ENCODE peak calls at places on chromosomes 11 and 22, in four cellular contexts. S, O, G and V are unnamed samples.

GRCh38 chr11:107359701-107360100 is 97.9 kb downstream of the CWF19L2 start:
- DNase-seq in S (no peak), O (no peak), G (no peak), V (no peak)

GRCh38 chr22:44131412-44131811 is 49.3 kb upstream of the PARVG start:
- DNase-seq in S (no peak), O (no peak), G (no peak), V (no peak)

GRCh38 chr22:30596199-30596598 is 4.5 kb upstream of the PES1 start:
- DNase-seq in S (no peak), O (no peak), G (no peak), V (no peak)

GRCh38 chr11:2443406-2443805 is 908 bp downstream of the TRPM5 start:
- DNase-seq in S (no peak), O (no peak), G (no peak), V (no peak)

GRCh38 chr22:47392054-47392347 is 629.6 kb downstream of the TBC1D22A start:
- DNase-seq in S (no peak), O (no peak), G (no peak), V (no peak)

GRCh38 chr11:115148101-115148500 is 356.1 kb downstream of the CADM1 start:
- DNase-seq in S (no peak), O (no peak), G (no peak), V (no peak)

GRCh38 chr22:48821346-48822186 is 1006.1 kb downstream of the BRD1 start:
- DNase-seq in S (no peak), O (no peak), G (no peak), V (no peak)

GRCh38 chr11:1573847-1574255 is 1.8 kb upstream of the DUSP8 start:
- DNase-seq in S (no peak), O (no peak), G (no peak), V (no peak)

GRCh38 chr22:33470456-33470855 is 412.3 kb upstream of the SYN3 start:
- DNase-seq in S (peak), O (no peak), G (no peak), V (peak)

GRCh38 chr22:20677684-20678242 is 96.2 kb upstream of the SERPIND1 start:
- DNase-seq in S (no peak), O (no peak), G (no peak), V (no peak)

GRCh38 chr22:46737105-46737975 is 712 bp downstream of the CERK start:
- DNase-seq in S (no peak), O (peak), G (peak), V (no peak)

GRCh38 chr11:66488957-66489356 is 8.7 kb downstream of the DPP3 start:
- DNase-seq in S (no peak), O (no peak), G (no peak), V (no peak)

GRCh38 chr22:27531782-27532530 is 269.6 kb downstream of the MN1 start:
- DNase-seq in S (no peak), O (no peak), G (no peak), V (no peak)

GRCh38 chr22:43148581-43148980 is 2.8 kb upstream of the TSPO start:
- DNase-seq in S (no peak), O (no peak), G (no peak), V (no peak)

GRCh38 chr11:132886335-132886734 is 646.0 kb downstream of the OPCML start:
- DNase-seq in S (no peak), O (no peak), G (no peak), V (no peak)

GRCh38 chr22:42399315-42400271 is 32.6 kb downstream of the NFAM1 start:
- DNase-seq in S (no peak), O (no peak), G (peak), V (no peak)

GRCh38 chr11:96366024-96366423 is 23.0 kb upstream of the MAML2 start:
- DNase-seq in S (no peak), O (no peak), G (peak), V (no peak)

GRCh38 chr11:16883179-16883578 is 131.0 kb downstream of the PLEKHA7 start:
- DNase-seq in S (no peak), O (no peak), G (peak), V (no peak)

GRCh38 chr11:129815596-129816461 is at the start of gene TMEM45B:
- DNase-seq in S (no peak), O (no peak), G (no peak), V (no peak)

GRCh38 chr11:44638032-44638431 is 72.6 kb downstream of the CD82 start:
- DNase-seq in S (no peak), O (no peak), G (no peak), V (no peak)

GRCh38 chr11:203056-203944 is 3.9 kb downstream of the BET1L start:
- DNase-seq in S (no peak), O (no peak), G (no peak), V (no peak)

GRCh38 chr11:586376-587316 is 10.4 kb downstream of the PHRF1 start:
- DNase-seq in S (no peak), O (no peak), G (no peak), V (no peak)

GRCh38 chr11:71385091-71385490 is 63.1 kb downstream of the DHCR7 start:
- DNase-seq in S (no peak), O (no peak), G (no peak), V (no peak)

GRCh38 chr22:49322861-49323622 is 504.6 kb downstream of the BRD1 start:
- DNase-seq in S (no peak), O (no peak), G (no peak), V (no peak)

GRCh38 chr11:2314136-2314524 is 12.3 kb downstream of the TSPAN32 start:
- DNase-seq in S (no peak), O (no peak), G (no peak), V (no peak)

GRCh38 chr11:64837887-64838351 is 6.5 kb downstream of the CDC42BPG start:
- DNase-seq in S (no peak), O (no peak), G (no peak), V (no peak)

GRCh38 chr11:20005747-20006146 is 154.5 kb downstream of the DBX1 start:
- DNase-seq in S (no peak), O (no peak), G (no peak), V (no peak)

GRCh38 chr22:42074846-42075245 is 798 bp downstream of the PHETA2 start:
- DNase-seq in S (no peak), O (no peak), G (no peak), V (no peak)

GRCh38 chr11:93623179-93623578 is 38.3 kb upstream of the CEP295 start:
- DNase-seq in S (peak), O (no peak), G (no peak), V (no peak)

GRCh38 chr11:34926101-34926830 is 9.8 kb downstream of the PDHX start:
- DNase-seq in S (no peak), O (no peak), G (peak), V (peak)

GRCh38 chr11:64084962-64085710 is 49.4 kb downstream of the FLRT1 start:
- DNase-seq in S (no peak), O (peak), G (no peak), V (peak)

GRCh38 chr22:41417622-41418390 is 28.8 kb downstream of the TOB2 start:
- DNase-seq in S (no peak), O (no peak), G (no peak), V (no peak)

GRCh38 chr11:94128171-94128745 is 383 bp upstream of the PANX1 start:
- DNase-seq in S (no peak), O (no peak), G (no peak), V (no peak)

GRCh38 chr11:35082322-35083180 is 56.4 kb upstream of the CD44 start:
- DNase-seq in S (peak), O (peak), G (peak), V (no peak)

GRCh38 chr22:33969052-33969451 is 48.8 kb upstream of the LARGE1 start:
- DNase-seq in S (no peak), O (no peak), G (no peak), V (no peak)

GRCh38 chr11:35418282-35418846 is 994 bp downstream of the SLC1A2 start:
- DNase-seq in S (no peak), O (no peak), G (no peak), V (no peak)

GRCh38 chr22:17917490-17917983 is 106.8 kb downstream of the MICAL3 start:
- DNase-seq in S (no peak), O (no peak), G (peak), V (no peak)

GRCh38 chr11:36376315-36376887 is 80.3 kb downstream of the PRR5L start:
- DNase-seq in S (no peak), O (no peak), G (no peak), V (no peak)

GRCh38 chr11:33692013-33692504 is 8.6 kb downstream of the C11orf91 start:
- DNase-seq in S (no peak), O (peak), G (no peak), V (peak)

GRCh38 chr11:11577246-11577855 is 44.5 kb downstream of the GALNT18 start:
- DNase-seq in S (no peak), O (no peak), G (no peak), V (no peak)
- TF ChIP-seq CTCF in S (no peak), O (no peak), G (no peak), V (no peak)

GRCh38 chr11:43579171-43579918 is 101.2 kb upstream of the HSD17B12 start:
- DNase-seq in S (no peak), O (peak), G (peak), V (no peak)
- TF ChIP-seq CHD4 in S (no peak), O (no peak), G (no peak), V (no peak)

GRCh38 chr22:22352376-22352999 is 107.9 kb downstream of the VPREB1 start:
- DNase-seq in S (no peak), O (no peak), G (no peak), V (no peak)

GRCh38 chr22:22358686-22359085 is 114.1 kb downstream of the VPREB1 start:
- DNase-seq in S (no peak), O (no peak), G (no peak), V (no peak)

GRCh38 chr22:22358136-22358535 is 113.5 kb downstream of the VPREB1 start:
- DNase-seq in S (no peak), O (no peak), G (no peak), V (no peak)

GRCh38 chr22:22357024-22357868 is 112.7 kb downstream of the VPREB1 start:
- DNase-seq in S (peak), O (peak), G (peak), V (peak)

DNA sequence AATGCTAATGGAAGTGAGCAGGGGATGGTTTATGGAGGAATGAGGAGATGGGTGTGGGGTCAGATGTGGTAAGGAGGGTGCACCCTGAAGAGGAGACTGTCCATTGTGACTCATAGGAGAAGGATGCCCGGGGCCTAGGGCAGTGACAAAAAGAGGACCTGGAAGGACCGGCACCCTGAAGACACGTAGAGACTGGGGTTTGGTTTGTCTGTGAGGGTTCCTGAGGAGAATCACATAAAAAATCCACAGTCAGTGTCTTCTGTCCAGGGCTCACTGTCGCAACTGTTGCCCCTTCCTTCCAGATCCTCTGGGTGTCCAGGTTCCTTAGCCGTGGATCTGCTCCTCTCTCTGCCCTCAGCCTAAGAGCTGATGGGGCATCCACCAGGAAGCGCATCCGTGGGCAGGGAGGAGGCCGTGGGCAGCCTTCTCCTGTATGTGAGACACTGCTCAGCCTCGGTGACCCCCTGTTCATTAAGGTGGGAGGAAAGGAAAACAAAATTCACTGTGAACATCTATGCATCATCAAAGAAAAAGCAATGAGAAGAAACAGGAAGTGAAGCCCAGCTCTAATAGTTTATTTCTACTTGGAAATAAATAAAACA is 110.7 kb downstream of the VPREB1 start:
- DNase-seq in S (no peak), O (no peak), G (no peak), V (no peak)
- TF ChIP-seq CTCF in S (no peak), O (no peak), G (no peak), V (no peak)

GRCh38 chr22:29116397-29117123 is 43.7 kb downstream of the KREMEN1 start:
- DNase-seq in S (no peak), O (no peak), G (no peak), V (no peak)
- TF ChIP-seq CHD4 in S (no peak), O (no peak), G (no peak), V (no peak)

GRCh38 chr11:103619480-103619879 is 417.0 kb upstream of the DDI1 start:
- DNase-seq in S (no peak), O (no peak), G (no peak), V (no peak)
- TF ChIP-seq CTCF in S (peak), O (peak), G (no peak), V (no peak)

GRCh38 chr11:46099973-46100335 is 21.3 kb downstream of the PHF21A start:
- DNase-seq in S (no peak), O (no peak), G (no peak), V (no peak)

GRCh38 chr11:46100670-46101069 is 20.6 kb downstream of the PHF21A start:
- DNase-seq in S (peak), O (no peak), G (no peak), V (no peak)

GRCh38 chr11:46105902-46106301 is 15.4 kb downstream of the PHF21A start:
- DNase-seq in S (no peak), O (no peak), G (no peak), V (no peak)

GRCh38 chr11:46105134-46105628 is 16.1 kb downstream of the PHF21A start:
- DNase-seq in S (no peak), O (no peak), G (peak), V (no peak)

GRCh38 chr11:46102843-46103242 is 18.4 kb downstream of the PHF21A start:
- DNase-seq in S (no peak), O (no peak), G (peak), V (no peak)
- TF ChIP-seq CHD4 in S (no peak), O (no peak), G (no peak), V (no peak)

GRCh38 chr11:80365980-80366379 is 925.1 kb upstream of the TENM4 start:
- DNase-seq in S (no peak), O (no peak), G (no peak), V (no peak)

DNA sequence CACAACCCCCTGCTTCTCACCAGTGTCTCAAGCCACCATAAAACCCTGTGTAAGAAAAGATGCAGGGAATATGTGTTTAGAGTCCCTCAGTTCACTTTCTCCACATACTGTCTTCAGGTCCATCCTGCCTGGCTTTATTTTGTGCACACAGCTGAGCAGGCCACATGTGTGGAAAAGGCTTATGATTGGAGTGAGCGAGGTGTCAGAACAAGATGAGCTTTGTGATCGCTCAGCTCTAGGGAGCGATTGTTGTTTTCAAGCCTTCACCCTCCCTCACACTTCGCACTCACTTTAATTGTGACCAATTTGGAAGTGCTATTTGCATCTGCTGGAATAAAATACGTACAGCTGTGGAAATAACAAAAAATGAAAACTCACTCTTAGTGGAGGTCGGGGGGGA is 931.1 kb upstream of the TENM4 start:
- DNase-seq in S (no peak), O (no peak), G (no peak), V (no peak)
- TF ChIP-seq CTCF in S (no peak), O (no peak), G (no peak), V (no peak)

DNA sequence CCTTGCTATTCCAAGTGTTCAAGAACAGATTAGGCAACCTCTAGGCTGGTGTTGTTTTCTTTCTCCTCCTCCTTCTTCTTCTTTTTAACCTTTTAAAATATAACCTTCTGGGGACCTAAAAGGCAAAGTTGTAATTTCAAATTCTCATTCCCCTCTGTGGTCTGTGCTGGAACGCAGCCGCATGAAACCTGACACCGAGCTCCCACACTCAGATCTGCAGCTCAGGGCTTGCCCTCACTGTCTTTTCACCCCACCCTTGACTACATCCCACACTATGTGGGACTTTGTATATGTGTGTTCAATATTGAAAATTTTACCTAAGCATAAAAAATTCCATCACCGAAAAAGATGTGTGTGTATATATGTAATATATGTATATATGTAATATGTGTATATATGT is 62.0 kb upstream of the ARHGAP42 start:
- DNase-seq in S (no peak), O (no peak), G (peak), V (no peak)
- TF ChIP-seq CHD4 in S (no peak), O (no peak), G (no peak), V (no peak)

GRCh38 chr11:123166095-123166559 is 28.9 kb downstream of the CLMP start:
- DNase-seq in S (no peak), O (no peak), G (peak), V (no peak)
- TF ChIP-seq CTCF in S (peak), O (peak), G (peak), V (peak)

DNA sequence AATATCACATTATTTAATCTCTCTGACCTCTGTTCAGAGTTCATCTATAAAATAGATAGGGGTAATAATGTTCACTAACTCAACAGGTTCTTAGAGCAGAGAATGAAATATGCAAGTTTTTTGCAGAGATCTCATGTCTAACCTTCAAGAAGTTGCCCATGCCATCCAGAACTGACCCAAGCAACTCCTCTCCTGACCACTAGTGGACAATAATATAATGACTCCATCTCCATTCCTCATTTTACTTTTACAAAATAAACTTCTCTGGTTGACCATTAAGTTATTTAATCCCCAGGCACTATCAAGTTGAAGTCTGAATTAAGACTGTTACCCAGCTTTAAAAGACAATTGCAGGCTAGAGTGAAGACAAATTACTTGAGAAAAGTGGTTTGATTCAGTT is 382.6 kb downstream of the KCNA4 start:
- DNase-seq in S (no peak), O (no peak), G (no peak), V (no peak)
- TF ChIP-seq CHD4 in S (no peak), O (no peak), G (no peak), V (no peak)